ENCODE peak calls at places on chromosomes 2 and 18, in six cellular contexts. Y is HepG2, A is SK-N-SH, B is HCT116, U is H1, R is GM12878. D is an unnamed sample.

GRCh38 chr2:159939946-159940345 is 122.5 kb downstream of the PLA2R1 start:
- DNase-seq in Y (peak), A (peak), B (peak), U (no peak), R (peak), D (no peak)

GRCh38 chr2:138630164-138630563 is 128.6 kb downstream of the SPOPL start:
- DNase-seq in Y (no peak), A (no peak), B (no peak), U (no peak), R (no peak), D (no peak)

GRCh38 chr18:51051105-51051712 is 21.2 kb downstream of the SMAD4 start:
- DNase-seq in Y (peak), A (peak), B (peak), U (no peak), R (no peak), D (no peak)

GRCh38 chr18:48137354-48138208 is 207.1 kb upstream of the SMAD2 start:
- DNase-seq in Y (no peak), A (no peak), B (no peak), U (no peak), R (no peak), D (no peak)

GRCh38 chr2:48699377-48699951 is 56.1 kb downstream of the LHCGR start:
- DNase-seq in Y (no peak), A (no peak), B (no peak), U (no peak), R (no peak), D (no peak)

GRCh38 chr2:70977605-70978205 is 725 bp upstream of the ANKRD53 start:
- DNase-seq in Y (peak), A (peak), B (no peak), U (peak), R (no peak), D (no peak)

GRCh38 chr2:29307522-29307921 is 192.3 kb downstream of the CLIP4 start:
- DNase-seq in Y (no peak), A (no peak), B (no peak), U (no peak), R (no peak), D (no peak)

GRCh38 chr2:129922571-129923264 is 56.7 kb upstream of the RAB6C start:
- DNase-seq in Y (no peak), A (peak), B (no peak), U (no peak), R (no peak), D (no peak)

GRCh38 chr2:3613524-3613905 is 18.6 kb downstream of the COLEC11 start:
- DNase-seq in Y (no peak), A (no peak), B (no peak), U (no peak), R (no peak), D (no peak)

GRCh38 chr18:37393945-37394609 is 171.5 kb downstream of the CELF4 start:
- DNase-seq in Y (no peak), A (peak), B (no peak), U (peak), R (no peak), D (no peak)

GRCh38 chr2:219247678-219248642 is 2.7 kb downstream of the STK16 start:
- DNase-seq in Y (no peak), A (no peak), B (no peak), U (no peak), R (no peak), D (no peak)

GRCh38 chr2:95757988-95758387 is 166.2 kb downstream of the TRIM43 start:
- DNase-seq in Y (no peak), A (no peak), B (no peak), U (no peak), R (no peak), D (no peak)

GRCh38 chr2:22282215-22282614 is 1102.8 kb upstream of the KLHL29 start:
- DNase-seq in Y (no peak), A (no peak), B (no peak), U (no peak), R (no peak), D (no peak)

GRCh38 chr2:173119944-173120343 is 44.3 kb downstream of the MAP3K20 start:
- DNase-seq in Y (no peak), A (no peak), B (no peak), U (no peak), R (no peak), D (no peak)

GRCh38 chr2:120758181-120759048 is 22.7 kb downstream of the GLI2 start:
- DNase-seq in Y (no peak), A (no peak), B (no peak), U (no peak), R (no peak), D (no peak)

GRCh38 chr2:163662141-163662780 is 73.5 kb downstream of the FIGN start:
- DNase-seq in Y (no peak), A (no peak), B (no peak), U (no peak), R (no peak), D (no peak)

GRCh38 chr18:59910967-59911366 is 11.2 kb downstream of the PMAIP1 start:
- DNase-seq in Y (no peak), A (no peak), B (no peak), U (no peak), R (no peak), D (no peak)

GRCh38 chr2:102977462-102977861 is 215.6 kb downstream of the TMEM182 start:
- DNase-seq in Y (no peak), A (no peak), B (no peak), U (no peak), R (no peak), D (no peak)

GRCh38 chr2:171088057-171088834 is 72.4 kb downstream of the TLK1 start:
- DNase-seq in Y (no peak), A (no peak), B (no peak), U (no peak), R (no peak), D (no peak)

GRCh38 chr18:74353169-74353775 is 37.6 kb downstream of the C18orf63 start:
- DNase-seq in Y (peak), A (peak), B (peak), U (no peak), R (peak), D (peak)
- TF ChIP-seq SIN3A in Y (no peak), A (no peak), B (no peak), U (no peak), R (no peak), D (no peak)

DNA sequence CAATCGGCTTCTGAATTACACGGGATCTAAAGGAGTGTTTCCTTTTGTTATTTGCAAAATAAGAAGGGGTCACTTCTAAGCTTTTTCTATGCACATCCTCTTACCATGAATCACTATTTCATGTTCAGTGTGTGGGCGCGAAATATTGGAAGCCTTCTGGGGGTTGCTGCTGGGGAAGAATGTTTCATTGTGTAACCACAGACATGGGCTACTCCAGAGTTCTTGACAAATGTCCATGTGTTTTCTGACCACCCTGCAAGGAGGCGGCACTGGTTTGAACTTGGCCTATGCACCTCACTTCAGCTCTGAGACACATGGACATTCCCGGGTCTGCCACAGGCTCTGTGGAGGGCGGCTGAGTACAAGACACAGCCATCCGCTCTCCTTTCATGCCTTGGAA is 133.6 kb upstream of the APCDD1 start:
- DNase-seq in Y (no peak), A (no peak), B (no peak), U (no peak), R (no peak), D (no peak)
- TF ChIP-seq CTCF in Y (no peak), A (no peak), B (no peak), U (no peak), R (no peak), D (no peak)

DNA sequence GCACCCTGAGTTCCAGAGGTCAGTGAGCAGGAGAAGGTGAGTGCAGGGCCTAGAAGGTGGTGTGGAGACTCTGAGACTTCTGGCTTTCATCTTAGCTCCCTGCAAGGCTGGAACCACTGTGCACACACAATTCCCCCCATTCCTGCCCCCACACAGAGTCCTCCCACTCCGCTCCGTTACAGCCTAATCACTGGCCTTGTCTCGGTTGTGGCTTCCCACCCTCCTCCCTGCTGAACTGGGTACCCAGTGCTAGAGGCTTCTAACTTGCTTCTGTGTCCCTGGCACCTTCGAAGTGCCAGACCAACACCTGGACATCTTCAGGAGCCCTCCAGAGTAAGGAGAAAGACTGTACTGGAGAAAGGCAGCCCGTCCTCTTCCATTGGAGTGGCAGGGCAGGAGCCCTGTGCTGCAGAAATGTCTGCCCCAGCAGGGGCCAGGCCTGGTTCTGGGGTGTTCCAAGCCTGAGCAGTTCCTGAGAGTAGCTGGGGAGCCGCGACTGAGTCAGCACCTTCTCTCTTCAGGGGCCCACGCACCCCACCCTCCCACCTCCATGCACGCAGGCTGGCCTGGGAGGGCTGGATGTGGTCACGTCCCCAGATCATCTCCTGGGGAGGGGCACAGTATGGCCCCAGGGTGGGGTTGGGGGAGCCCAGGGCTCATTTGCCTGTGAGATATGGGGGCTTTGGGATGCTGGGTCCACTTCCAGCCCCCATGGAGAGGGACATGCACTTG is 23.4 kb downstream of the CROCC2 start:
- DNase-seq in Y (no peak), A (peak), B (no peak), U (peak), R (no peak), D (no peak)
- TF ChIP-seq SIN3A in Y (no peak), A (no peak), B (no peak), U (no peak), R (no peak), D (no peak)

DNA sequence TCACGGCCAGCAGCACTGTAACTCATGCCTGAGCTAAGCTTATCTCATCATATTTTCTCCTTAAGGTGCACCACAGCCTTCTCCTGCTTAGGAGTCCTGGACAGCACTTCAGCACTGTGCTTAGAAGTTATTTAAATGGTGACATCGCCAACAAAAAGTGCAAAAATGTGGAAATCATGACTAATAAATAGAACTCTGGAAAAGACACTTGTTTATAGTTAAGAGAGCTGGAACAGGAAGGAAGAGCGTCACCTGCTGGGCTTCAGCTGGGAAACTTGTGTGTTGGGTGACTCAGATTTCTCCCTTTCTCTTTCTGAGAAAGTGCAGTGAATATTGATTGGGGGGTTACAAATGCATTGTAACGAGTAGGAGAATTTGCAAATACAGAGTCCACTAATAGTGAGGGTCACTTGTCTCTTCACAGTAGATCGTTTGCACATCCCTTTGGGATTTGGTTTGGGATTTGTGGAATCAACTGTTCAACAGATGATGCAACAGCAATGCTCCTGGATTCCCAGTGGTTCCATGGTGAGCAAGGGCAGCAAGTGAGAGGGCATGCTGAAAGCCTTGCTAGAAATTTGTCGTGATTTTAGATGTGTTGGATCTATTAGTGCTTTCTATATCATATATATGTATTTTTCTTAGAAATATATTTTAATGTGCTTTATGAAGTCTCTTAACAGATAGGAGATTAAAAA is 84.2 kb downstream of the DOK6 start:
- DNase-seq in Y (peak), A (no peak), B (no peak), U (no peak), R (no peak), D (no peak)
- TF ChIP-seq CTCF in Y (peak), A (peak), B (no peak), U (no peak), R (no peak), D (no peak)

GRCh38 chr2:212180684-212181083 is 357.9 kb downstream of the ERBB4 start:
- DNase-seq in Y (no peak), A (no peak), B (no peak), U (no peak), R (no peak), D (no peak)

GRCh38 chr2:212181646-212182045 is 357.0 kb downstream of the ERBB4 start:
- DNase-seq in Y (no peak), A (no peak), B (no peak), U (no peak), R (no peak), D (no peak)

GRCh38 chr2:212186166-212186565 is 352.4 kb downstream of the ERBB4 start:
- DNase-seq in Y (no peak), A (no peak), B (no peak), U (no peak), R (no peak), D (no peak)
- TF ChIP-seq SIN3A in Y (no peak), A (no peak), B (no peak), U (no peak), R (no peak), D (no peak)

GRCh38 chr2:224359569-224359968 is 42.3 kb downstream of the FAM124B start:
- DNase-seq in Y (peak), A (peak), B (no peak), U (peak), R (no peak), D (no peak)
- TF ChIP-seq CTCF in Y (peak), A (peak), B (peak), U (peak), R (peak), D (peak)

GRCh38 chr2:176068037-176068832 is 15.5 kb downstream of the EVX2 start:
- DNase-seq in Y (no peak), A (no peak), B (no peak), U (peak), R (no peak), D (no peak)

GRCh38 chr2:176066645-176067586 is 16.8 kb downstream of the EVX2 start:
- DNase-seq in Y (no peak), A (no peak), B (no peak), U (peak), R (no peak), D (no peak)

GRCh38 chr2:176067587-176068002 is 16.2 kb downstream of the EVX2 start:
- DNase-seq in Y (no peak), A (no peak), B (no peak), U (no peak), R (no peak), D (no peak)

DNA sequence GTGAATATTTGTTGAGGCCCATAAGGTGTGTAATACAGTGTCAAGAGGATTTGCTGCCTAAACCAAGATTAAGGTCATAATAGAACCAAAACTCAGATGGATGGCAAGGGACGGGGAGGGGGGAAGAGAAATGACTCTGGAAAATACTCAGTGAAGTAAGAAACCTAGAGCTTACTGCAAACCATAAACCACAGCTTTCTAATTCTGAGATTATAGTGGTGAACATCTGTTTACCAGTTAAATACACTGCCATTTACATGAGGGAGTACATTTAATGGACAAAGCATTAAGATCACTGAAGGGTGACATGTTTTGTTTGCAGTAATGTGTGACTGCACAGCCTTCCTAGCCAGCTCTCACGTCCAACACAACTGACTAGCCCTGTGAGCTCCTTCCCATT is 19.8 kb downstream of the EVX2 start:
- DNase-seq in Y (no peak), A (no peak), B (no peak), U (no peak), R (no peak), D (no peak)
- TF ChIP-seq SIN3A in Y (no peak), A (no peak), B (no peak), U (no peak), R (no peak), D (no peak)

D was measured in Panc1.